ENCODE peak calls at places on chromosomes 7 and 10, in seven cellular contexts. D is naive thymus-derived CD4-positive, alpha-beta T cell; Z is CD4-positive, alpha-beta T cell; E is activated CD8-positive, alpha-beta memory T cell treated with anti-CD3 and anti-CD28 coated beads, Interleukin-2, amount 10 ng/mL, durations not matched to agents 7 days and 5 days; T is foreskin keratinocyte; M is CD8-positive, alpha-beta T cell; Q is A549. L is an unnamed sample.

GRCh38 chr7:73442222-73442902 is 8.8 kb downstream of the FZD9 start:
- ATAC-seq in D (no peak), Z (no peak), E (no peak), T (no peak), M (no peak), Q (no peak), L (no peak)

GRCh38 chr10:103621778-103622115 is 128.2 kb downstream of the NEURL1 start:
- ATAC-seq in D (no peak), Z (no peak), E (no peak), T (no peak), M (no peak), Q (no peak), L (no peak)

GRCh38 chr7:15604166-15604565 is 42.4 kb upstream of the AGMO start:
- ATAC-seq in D (no peak), Z (no peak), E (no peak), T (no peak), M (no peak), Q (no peak), L (no peak)

GRCh38 chr7:16785316-16785715 is 19.5 kb downstream of the AGR2 start:
- ATAC-seq in D (no peak), Z (no peak), E (no peak), T (no peak), M (no peak), Q (no peak), L (no peak)

GRCh38 chr7:134031835-134032617 is 95.1 kb upstream of the LRGUK start:
- ATAC-seq in D (peak; percentile 60), Z (no peak), E (no peak), T (no peak), M (peak; percentile 70), Q (no peak), L (no peak)

GRCh38 chr10:52353960-52354394 is 39.9 kb downstream of the DKK1 start:
- ATAC-seq in D (no peak), Z (no peak), E (no peak), T (no peak), M (no peak), Q (no peak), L (no peak)

GRCh38 chr7:17347426-17347825 is 49.0 kb downstream of the AHR start:
- ATAC-seq in D (peak; percentile 29), Z (no peak), E (no peak), T (no peak), M (no peak), Q (peak; percentile 44), L (no peak)

GRCh38 chr10:59678884-59679301 is 30.8 kb downstream of the SLC16A9 start:
- ATAC-seq in D (no peak), Z (no peak), E (peak; percentile 49), T (peak; percentile 93), M (no peak), Q (no peak), L (peak; percentile 96)

GRCh38 chr10:79425074-79425532 is 20.3 kb downstream of the ZCCHC24 start:
- ATAC-seq in D (no peak), Z (no peak), E (no peak), T (no peak), M (no peak), Q (no peak), L (peak; percentile 13)

GRCh38 chr7:86209036-86209435 is 434.7 kb upstream of the GRM3 start:
- ATAC-seq in D (no peak), Z (no peak), E (no peak), T (no peak), M (no peak), Q (no peak), L (no peak)

GRCh38 chr7:2501947-2502646 is 17.5 kb upstream of the LFNG start:
- ATAC-seq in D (peak; percentile 19), Z (no peak), E (no peak), T (no peak), M (no peak), Q (peak; percentile 13), L (no peak)

GRCh38 chr7:136274636-136275345 is 297.6 kb upstream of the MTPN start:
- ATAC-seq in D (no peak), Z (no peak), E (no peak), T (no peak), M (no peak), Q (no peak), L (no peak)

GRCh38 chr7:73770002-73770859 is at the start of gene CLDN3:
- ATAC-seq in D (peak; percentile 42), Z (no peak), E (no peak), T (peak; percentile 65), M (no peak), Q (peak; percentile 91), L (peak; percentile 65)

GRCh38 chr10:114482915-114483314 is 78.6 kb upstream of the AFAP1L2 start:
- ATAC-seq in D (peak; percentile 18), Z (no peak), E (no peak), T (no peak), M (no peak), Q (no peak), L (no peak)

GRCh38 chr10:49601857-49602256 is 8.3 kb upstream of the SLC18A3 start:
- ATAC-seq in D (no peak), Z (no peak), E (no peak), T (peak; percentile 90), M (no peak), Q (peak; percentile 29), L (peak; percentile 65)

GRCh38 chr7:105693576-105693975 is 112.3 kb upstream of the EFCAB10 start:
- ATAC-seq in D (no peak), Z (no peak), E (no peak), T (no peak), M (no peak), Q (no peak), L (no peak)

GRCh38 chr10:76298329-76298728 is 866.9 kb downstream of the LRMDA start:
- ATAC-seq in D (no peak), Z (no peak), E (no peak), T (no peak), M (no peak), Q (no peak), L (no peak)

GRCh38 chr7:73999664-74000420 is 28.1 kb upstream of the ELN start:
- ATAC-seq in D (no peak), Z (no peak), E (no peak), T (no peak), M (no peak), Q (no peak), L (no peak)

GRCh38 chr7:141600607-141601006 is 49.4 kb downstream of the AGK start:
- ATAC-seq in D (no peak), Z (no peak), E (no peak), T (no peak), M (no peak), Q (no peak), L (no peak)

GRCh38 chr10:61124748-61125147 is 180.8 kb upstream of the RHOBTB1 start:
- ATAC-seq in D (no peak), Z (no peak), E (no peak), T (no peak), M (no peak), Q (no peak), L (no peak)

GRCh38 chr7:105177026-105177425 is 163.0 kb downstream of the KMT2E start:
- ATAC-seq in D (no peak), Z (no peak), E (no peak), T (no peak), M (no peak), Q (no peak), L (no peak)

GRCh38 chr10:24346877-24347505 is 138.1 kb downstream of the KIAA1217 start:
- ATAC-seq in D (no peak), Z (no peak), E (no peak), T (peak; percentile 56), M (no peak), Q (no peak), L (peak; percentile 93)

GRCh38 chr10:117327262-117327661 is 48.0 kb downstream of the PDZD8 start:
- ATAC-seq in D (no peak), Z (no peak), E (no peak), T (no peak), M (no peak), Q (no peak), L (peak; percentile 90)

GRCh38 chr7:32957326-32958045 is at the start of gene FKBP9:
- ATAC-seq in D (peak; percentile 69), Z (peak; percentile 21), E (peak; percentile 78), T (peak; percentile 86), M (no peak), Q (peak; percentile 95), L (peak; percentile 97)

GRCh38 chr10:96664563-96664962 is 55.8 kb downstream of the PIK3AP1 start:
- ATAC-seq in D (peak; percentile 52), Z (no peak), E (peak; percentile 92), T (no peak), M (no peak), Q (peak; percentile 29), L (no peak)

GRCh38 chr7:101121996-101122932 is 4.6 kb upstream of the SERPINE1 start:
- ATAC-seq in D (no peak), Z (no peak), E (no peak), T (peak; percentile 43), M (no peak), Q (peak; percentile 64), L (peak; percentile 2)

GRCh38 chr7:125491137-125491536 is 561.5 kb upstream of the POT1 start:
- ATAC-seq in D (no peak), Z (no peak), E (no peak), T (no peak), M (no peak), Q (no peak), L (no peak)

GRCh38 chr10:17669185-17669872 is 25.4 kb downstream of the STAM start:
- ATAC-seq in D (peak; percentile 58), Z (peak; percentile 51), E (peak; percentile 50), T (no peak), M (peak; percentile 52), Q (no peak), L (no peak)

GRCh38 chr10:34689053-34689452 is 126.0 kb downstream of the PARD3 start:
- ATAC-seq in D (no peak), Z (no peak), E (no peak), T (no peak), M (no peak), Q (no peak), L (no peak)

GRCh38 chr7:140036224-140036651 is 26.5 kb downstream of the PARP12 start:
- ATAC-seq in D (peak; percentile 45), Z (peak; percentile 34), E (peak; percentile 60), T (no peak), M (peak; percentile 54), Q (no peak), L (no peak)

GRCh38 chr10:77069020-77069419 is 568.6 kb downstream of the KCNMA1 start:
- ATAC-seq in D (no peak), Z (no peak), E (no peak), T (no peak), M (no peak), Q (no peak), L (no peak)

GRCh38 chr10:28678687-28679457 is 1.6 kb downstream of the BAMBI start:
- ATAC-seq in D (no peak), Z (no peak), E (no peak), T (no peak), M (no peak), Q (peak; percentile 5), L (no peak)

GRCh38 chr7:74217455-74218342 is 7.9 kb downstream of the LAT2 start:
- ATAC-seq in D (peak; percentile 79), Z (peak; percentile 32), E (peak; percentile 65), T (no peak), M (no peak), Q (no peak), L (peak; percentile 6)

GRCh38 chr7:30114536-30115258 is 20.1 kb upstream of the MTURN start:
- ATAC-seq in D (no peak), Z (no peak), E (no peak), T (no peak), M (no peak), Q (no peak), L (no peak)

GRCh38 chr7:91020611-91021385 is 243.4 kb upstream of the FZD1 start:
- ATAC-seq in D (no peak), Z (no peak), E (no peak), T (peak; percentile 73), M (no peak), Q (no peak), L (no peak)

GRCh38 chr7:139299296-139299695 is 41.8 kb upstream of the FMC1 start:
- ATAC-seq in D (no peak), Z (no peak), E (no peak), T (no peak), M (no peak), Q (no peak), L (no peak)

GRCh38 chr7:129024125-129024524 is 30.8 kb downstream of the TNPO3 start:
- ATAC-seq in D (no peak), Z (no peak), E (no peak), T (no peak), M (no peak), Q (no peak), L (no peak)

GRCh38 chr10:111112333-111112732 is 35.5 kb downstream of the ADRA2A start:
- ATAC-seq in D (no peak), Z (no peak), E (no peak), T (no peak), M (no peak), Q (no peak), L (no peak)